ENCODE peak calls at places on chromosomes 2 and 18, in eight cellular contexts. One of them, this sample, is unnamed.

GRCh38 chr18:62091487-62092120 is 95.3 kb downstream of the PIGN start:
- DNase-seq in small intestine: no peak
- DNase-seq in T-helper 9 cell: no peak
- DNase-seq in AG08396: no peak
- DNase-seq in bronchial epithelial cell: no peak
- DNase-seq in NCI-H2227 treated with DMSO at 0.1 percent for 48 hours: no peak
- DNase-seq in SK-N-DZ: no peak
- DNase-seq in CD4-positive, alpha-beta T cell: no peak
- DNase-seq in this sample: no peak

GRCh38 chr2:58387701-58388100 is 146.6 kb upstream of the FANCL start:
- DNase-seq in NCI-H2227 treated with DMSO at 0.1 percent for 48 hours: no peak
- DNase-seq in CD4-positive, alpha-beta T cell: no peak
- DNase-seq in AG08396: no peak
- DNase-seq in bronchial epithelial cell: peak; percentile 77
- DNase-seq in small intestine: no peak
- DNase-seq in SK-N-DZ: no peak
- DNase-seq in T-helper 9 cell: no peak
- DNase-seq in this sample: no peak

GRCh38 chr2:159137511-159138101 is 148.9 kb downstream of the WDSUB1 start:
- DNase-seq in small intestine: no peak
- DNase-seq in T-helper 9 cell: no peak
- DNase-seq in SK-N-DZ: no peak
- DNase-seq in NCI-H2227 treated with DMSO at 0.1 percent for 48 hours: no peak
- DNase-seq in bronchial epithelial cell: no peak
- DNase-seq in AG08396: no peak
- DNase-seq in CD4-positive, alpha-beta T cell: no peak
- DNase-seq in this sample: no peak

GRCh38 chr2:70851704-70852103 is 16.1 kb upstream of the CD207 start:
- DNase-seq in T-helper 9 cell: no peak
- DNase-seq in small intestine: no peak
- DNase-seq in AG08396: no peak
- DNase-seq in bronchial epithelial cell: peak; percentile 44
- DNase-seq in NCI-H2227 treated with DMSO at 0.1 percent for 48 hours: no peak
- DNase-seq in CD4-positive, alpha-beta T cell: no peak
- DNase-seq in SK-N-DZ: no peak
- DNase-seq in this sample: no peak

GRCh38 chr2:55672630-55673029 is 21.0 kb downstream of the PNPT1 start:
- DNase-seq in NCI-H2227 treated with DMSO at 0.1 percent for 48 hours: no peak
- DNase-seq in SK-N-DZ: no peak
- DNase-seq in bronchial epithelial cell: no peak
- DNase-seq in AG08396: no peak
- DNase-seq in small intestine: no peak
- DNase-seq in CD4-positive, alpha-beta T cell: no peak
- DNase-seq in T-helper 9 cell: no peak
- DNase-seq in this sample: no peak

GRCh38 chr18:25351280-25351772 is 640 bp downstream of the ZNF521 start:
- DNase-seq in T-helper 9 cell: no peak
- DNase-seq in NCI-H2227 treated with DMSO at 0.1 percent for 48 hours: no peak
- DNase-seq in small intestine: no peak
- DNase-seq in SK-N-DZ: peak; percentile 11
- DNase-seq in bronchial epithelial cell: no peak
- DNase-seq in CD4-positive, alpha-beta T cell: no peak
- DNase-seq in AG08396: no peak
- DNase-seq in this sample: no peak

GRCh38 chr2:234842753-234843152 is 109.1 kb upstream of the SH3BP4 start:
- DNase-seq in small intestine: no peak
- DNase-seq in AG08396: no peak
- DNase-seq in CD4-positive, alpha-beta T cell: no peak
- DNase-seq in T-helper 9 cell: no peak
- DNase-seq in bronchial epithelial cell: no peak
- DNase-seq in NCI-H2227 treated with DMSO at 0.1 percent for 48 hours: no peak
- DNase-seq in SK-N-DZ: no peak
- DNase-seq in this sample: no peak

GRCh38 chr2:26764078-26764887 is at the start of gene SLC35F6:
- DNase-seq in T-helper 9 cell: peak; percentile 81
- DNase-seq in AG08396: peak; percentile 93
- DNase-seq in small intestine: peak; percentile 83
- DNase-seq in bronchial epithelial cell: peak; percentile 47
- DNase-seq in SK-N-DZ: peak; percentile 71
- DNase-seq in NCI-H2227 treated with DMSO at 0.1 percent for 48 hours: peak; percentile 65
- DNase-seq in CD4-positive, alpha-beta T cell: peak; percentile 68
- DNase-seq in this sample: peak; percentile 80

GRCh38 chr2:158184556-158185343 is 83.1 kb downstream of the UPP2 start:
- DNase-seq in SK-N-DZ: no peak
- DNase-seq in AG08396: no peak
- DNase-seq in CD4-positive, alpha-beta T cell: no peak
- DNase-seq in bronchial epithelial cell: peak; percentile 43
- DNase-seq in T-helper 9 cell: no peak
- DNase-seq in NCI-H2227 treated with DMSO at 0.1 percent for 48 hours: no peak
- DNase-seq in small intestine: no peak
- DNase-seq in this sample: no peak

GRCh38 chr2:36074008-36074407 is 281.6 kb upstream of the CRIM1 start:
- DNase-seq in NCI-H2227 treated with DMSO at 0.1 percent for 48 hours: no peak
- DNase-seq in small intestine: no peak
- DNase-seq in CD4-positive, alpha-beta T cell: no peak
- DNase-seq in SK-N-DZ: no peak
- DNase-seq in bronchial epithelial cell: no peak
- DNase-seq in AG08396: no peak
- DNase-seq in T-helper 9 cell: no peak
- DNase-seq in this sample: no peak

GRCh38 chr2:124112966-124113365 is 87.9 kb downstream of the CNTNAP5 start:
- DNase-seq in NCI-H2227 treated with DMSO at 0.1 percent for 48 hours: no peak
- DNase-seq in T-helper 9 cell: no peak
- DNase-seq in small intestine: no peak
- DNase-seq in bronchial epithelial cell: peak; percentile 93
- DNase-seq in SK-N-DZ: no peak
- DNase-seq in AG08396: no peak
- DNase-seq in CD4-positive, alpha-beta T cell: no peak
- DNase-seq in this sample: no peak

GRCh38 chr2:37798315-37799005 is 126.6 kb upstream of the RMDN2 start:
- DNase-seq in NCI-H2227 treated with DMSO at 0.1 percent for 48 hours: no peak
- DNase-seq in small intestine: no peak
- DNase-seq in bronchial epithelial cell: no peak
- DNase-seq in SK-N-DZ: no peak
- DNase-seq in T-helper 9 cell: no peak
- DNase-seq in CD4-positive, alpha-beta T cell: no peak
- DNase-seq in AG08396: no peak
- DNase-seq in this sample: no peak

GRCh38 chr2:172326211-172326509 is 101.2 kb upstream of the ITGA6 start:
- DNase-seq in small intestine: no peak
- DNase-seq in bronchial epithelial cell: no peak
- DNase-seq in CD4-positive, alpha-beta T cell: no peak
- DNase-seq in T-helper 9 cell: no peak
- DNase-seq in AG08396: no peak
- DNase-seq in SK-N-DZ: no peak
- DNase-seq in NCI-H2227 treated with DMSO at 0.1 percent for 48 hours: no peak
- DNase-seq in this sample: no peak

This sample was measured in SJSA1.